ENCODE peak calls at places on chromosomes 7 and 10, in six cellular contexts. C is CD8-positive, alpha-beta T cell; L is adrenal gland; G is HCT116; D is cardiac muscle cell; I is upper lobe of right lung. H is an unnamed sample. For H3K4me1 and H3K27me3, the result is how much of the 10 kb centered on the place peaks cover.

GRCh38 chr10:6667679-6668270 is 87.7 kb upstream of the PRKCQ start:
- DNase-seq in C (no peak), L (peak), G (peak), D (peak), I (no peak), H (peak)

GRCh38 chr7:104933433-104934074 is 80.5 kb upstream of the KMT2E start:
- DNase-seq in C (no peak), L (no peak), G (no peak), D (no peak), I (no peak), H (no peak)

GRCh38 chr10:129912161-129912917 is 51.7 kb downstream of the EBF3 start:
- DNase-seq in C (no peak), L (no peak), G (no peak), D (peak), I (no peak), H (no peak)

GRCh38 chr10:8193546-8193945 is 139.1 kb downstream of the GATA3 start:
- DNase-seq in C (no peak), L (no peak), G (no peak), D (no peak), I (no peak), H (no peak)

GRCh38 chr7:64908358-64908757 is 5.3 kb downstream of the ZNF273 start:
- DNase-seq in C (no peak), L (no peak), G (no peak), D (no peak), I (no peak), H (no peak)

GRCh38 chr10:33117816-33118215 is 159.8 kb upstream of the ITGB1 start:
- DNase-seq in C (peak), L (no peak), G (no peak), D (no peak), I (peak), H (peak)

GRCh38 chr7:42189535-42189934 is 47.5 kb downstream of the GLI3 start:
- DNase-seq in C (no peak), L (no peak), G (no peak), D (peak), I (no peak), H (no peak)

GRCh38 chr7:141676618-141677017 is 25.3 kb downstream of the DENND11 start:
- DNase-seq in C (no peak), L (no peak), G (no peak), D (peak), I (no peak), H (no peak)

GRCh38 chr10:133616371-133617130 is 10.0 kb downstream of the FRG2B start:
- DNase-seq in C (no peak), L (no peak), G (no peak), D (no peak), I (no peak), H (no peak)

GRCh38 chr10:11197266-11197712 is 179.6 kb downstream of the CELF2 start:
- DNase-seq in C (no peak), L (no peak), G (no peak), D (peak), I (peak), H (no peak)

GRCh38 chr7:104198673-104199278 is 9.0 kb downstream of the ORC5 start:
- DNase-seq in C (no peak), L (no peak), G (no peak), D (no peak), I (no peak), H (no peak)

GRCh38 chr10:45505336-45505735 is 131.3 kb downstream of the ALOX5 start:
- DNase-seq in C (no peak), L (no peak), G (no peak), D (no peak), I (no peak), H (no peak)

GRCh38 chr10:76303682-76304316 is 872.4 kb downstream of the LRMDA start:
- DNase-seq in C (no peak), L (peak), G (peak), D (peak), I (peak), H (peak)

GRCh38 chr10:131491195-131491594 is 179.7 kb upstream of the TCERG1L start:
- DNase-seq in C (no peak), L (no peak), G (no peak), D (no peak), I (no peak), H (no peak)

GRCh38 chr7:137820156-137820555 is 26.6 kb downstream of the DGKI start:
- DNase-seq in C (no peak), L (no peak), G (no peak), D (no peak), I (no peak), H (no peak)

GRCh38 chr10:1063232-1063862 is 7.2 kb downstream of the WDR37 start:
- DNase-seq in C (peak), L (no peak), G (no peak), D (no peak), I (no peak), H (no peak)

GRCh38 chr7:73602721-73603651 is 21.3 kb downstream of the MLXIPL start:
- DNase-seq in C (no peak), L (no peak), G (no peak), D (no peak), I (no peak), H (no peak)

GRCh38 chr10:22022257-22023051 is 18.9 kb upstream of the DNAJC1 start:
- DNase-seq in C (peak), L (peak), G (no peak), D (peak), I (no peak), H (peak)

GRCh38 chr10:103668351-103669242 is 175.1 kb downstream of the NEURL1 start:
- DNase-seq in C (peak), L (peak), G (no peak), D (peak), I (peak), H (no peak)

GRCh38 chr10:32332299-32332750 is 14.6 kb downstream of the EPC1 start:
- DNase-seq in C (peak), L (peak), G (no peak), D (no peak), I (no peak), H (peak)

GRCh38 chr10:62666264-62666663 is 138.3 kb upstream of the ADO start:
- DNase-seq in C (no peak), L (no peak), G (no peak), D (no peak), I (no peak), H (no peak)

GRCh38 chr10:78744521-78745090 is 324.2 kb upstream of the ZMIZ1 start:
- DNase-seq in C (no peak), L (peak), G (no peak), D (no peak), I (no peak), H (no peak)

GRCh38 chr7:34217972-34218371 is 312.6 kb downstream of the BMPER start:
- DNase-seq in C (no peak), L (no peak), G (no peak), D (no peak), I (no peak), H (no peak)

GRCh38 chr7:2460188-2460587 is 16.0 kb downstream of the GRIFIN start:
- DNase-seq in C (no peak), L (no peak), G (no peak), D (no peak), I (no peak), H (no peak)

GRCh38 chr7:81210092-81211064 is 291.5 kb upstream of the SEMA3C start:
- DNase-seq in C (no peak), L (no peak), G (no peak), D (peak), I (no peak), H (no peak)

GRCh38 chr7:129741743-129742213 is 130.3 kb downstream of the NRF1 start:
- DNase-seq in C (no peak), L (no peak), G (no peak), D (no peak), I (no peak), H (no peak)

GRCh38 chr7:128104109-128104742 is 73.0 kb upstream of the LRRC4 start:
- DNase-seq in C (peak), L (no peak), G (no peak), D (peak), I (no peak), H (no peak)

GRCh38 chr10:122244001-122244715 is 26.9 kb upstream of the BTBD16 start:
- DNase-seq in C (no peak), L (no peak), G (no peak), D (no peak), I (no peak), H (no peak)

GRCh38 chr10:21364196-21365114 is 161.0 kb downstream of the SKIDA1 start:
- DNase-seq in C (no peak), L (peak), G (peak), D (peak), I (no peak), H (no peak)

GRCh38 chr7:279821-280220 is 10.1 kb upstream of the FOXL3 start:
- DNase-seq in C (no peak), L (no peak), G (no peak), D (no peak), I (no peak), H (no peak)

GRCh38 chr10:6912424-6912823 is 332.3 kb upstream of the PRKCQ start:
- DNase-seq in C (no peak), L (peak), G (no peak), D (peak), I (no peak), H (peak)

GRCh38 chr7:85736085-85736484 is 549.2 kb upstream of the SEMA3D start:
- DNase-seq in C (no peak), L (no peak), G (no peak), D (no peak), I (no peak), H (no peak)
- H3K27ac ChIP-seq in C (no peak), L (no peak), G (no peak), D (no peak), I (no peak), H (no peak)

GRCh38 chr7:152383341-152384234 is 52.2 kb downstream of the KMT2C start:
- DNase-seq in C (no peak), L (peak), G (no peak), D (peak), I (no peak), H (no peak)

GRCh38 chr7:152382244-152382643 is 53.6 kb downstream of the KMT2C start:
- DNase-seq in C (no peak), L (no peak), G (no peak), D (no peak), I (no peak), H (no peak)
- H3K4me1 ChIP-seq in C (under half), L (under half), G (under half), D (under half), I (under half), H (under half)

DNA sequence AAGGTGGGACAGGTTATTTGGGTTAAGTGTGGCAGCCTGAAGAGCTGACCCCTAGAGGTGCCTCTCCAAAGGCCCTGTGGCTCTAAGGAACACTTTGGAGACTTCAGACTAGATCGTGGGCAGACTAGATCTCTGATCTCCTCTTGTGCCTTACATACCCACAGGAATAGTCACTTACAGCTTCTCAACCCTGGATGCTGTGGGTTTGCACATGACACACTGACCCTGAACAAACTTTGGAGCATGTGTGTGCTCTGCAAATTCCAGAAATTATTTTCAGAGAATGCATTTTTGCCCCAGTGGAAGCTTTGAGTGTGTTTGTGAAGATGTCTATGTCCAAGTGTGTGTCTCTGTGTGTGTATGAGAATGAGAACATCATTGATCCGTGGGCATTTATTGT is 119.6 kb downstream of the EMX2 start:
- DNase-seq in C (no peak), L (no peak), G (no peak), D (no peak), I (no peak), H (no peak)
- H3K27me3 ChIP-seq in C (under half), L (under half), G (under half), D (under half), I (under half), H (under half)

GRCh38 chr7:107071129-107071528 is 26.6 kb downstream of the PRKAR2B start:
- DNase-seq in C (no peak), L (no peak), G (no peak), D (no peak), I (no peak), H (no peak)
- H3K27ac ChIP-seq in C (no peak), L (no peak), G (no peak), D (no peak), I (no peak), H (no peak)

GRCh38 chr7:139683137-139683871 is 94.5 kb downstream of the HIPK2 start:
- DNase-seq in C (no peak), L (no peak), G (no peak), D (peak), I (no peak), H (no peak)
- H3K4me1 ChIP-seq in C (under half), L (under half), G (half or more), D (under half), I (under half), H (under half)

DNA sequence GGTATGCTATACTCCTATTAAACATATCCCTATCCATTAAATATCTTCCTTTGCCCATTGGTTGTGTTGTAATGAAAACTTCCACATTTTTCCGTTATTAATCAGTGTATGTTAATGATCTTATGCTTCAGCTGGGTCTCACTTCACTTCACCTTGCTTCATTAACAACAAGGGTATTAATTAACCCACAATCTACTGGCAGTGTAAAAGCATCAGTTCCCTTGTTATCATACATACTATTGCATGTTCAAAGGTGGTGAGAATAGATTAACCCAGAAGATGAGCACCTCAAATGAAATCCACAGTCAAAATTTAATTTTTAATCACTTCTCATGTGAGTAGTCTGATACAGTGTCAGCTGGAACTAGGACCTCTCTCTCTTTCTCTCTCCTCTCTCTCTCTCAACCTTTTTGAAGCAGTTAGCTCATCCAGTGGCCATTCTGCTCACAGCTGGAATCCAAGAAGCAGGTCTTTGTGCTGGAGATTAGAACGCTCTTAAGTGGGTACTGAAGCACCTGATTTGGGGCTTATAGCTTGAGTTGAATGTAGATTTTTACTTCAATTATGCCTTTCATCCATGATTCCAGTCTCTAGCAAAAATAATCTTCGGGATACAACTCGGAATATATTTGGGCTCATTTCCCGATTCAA is 172.3 kb downstream of the RAPGEF5 start:
- DNase-seq in C (no peak), L (no peak), G (no peak), D (no peak), I (no peak), H (no peak)
- H3K27me3 ChIP-seq in C (under half), L (under half), G (under half), D (under half), I (under half), H (under half)

DNA sequence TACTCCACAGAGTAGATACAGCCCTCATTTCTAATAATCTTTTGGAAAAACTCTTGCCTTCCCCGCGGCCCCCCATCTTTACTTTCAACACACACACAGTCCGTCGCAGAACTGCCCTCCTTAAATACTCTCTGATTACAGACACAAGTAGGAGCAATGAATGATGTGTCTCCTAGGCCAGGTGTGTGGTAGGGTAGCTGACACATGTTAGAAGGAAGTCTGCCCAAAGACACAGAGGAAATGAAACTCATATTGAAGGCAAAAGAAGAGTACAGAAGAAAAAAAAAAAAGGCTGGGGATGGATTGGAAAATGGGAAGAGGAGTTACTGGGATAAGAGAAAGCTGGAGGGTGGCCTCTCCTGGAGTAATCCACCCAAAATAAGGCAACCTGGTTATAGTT is 14.6 kb downstream of the OPALIN start:
- DNase-seq in C (no peak), L (no peak), G (no peak), D (no peak), I (no peak), H (no peak)
- H3K27ac ChIP-seq in C (no peak), L (no peak), G (no peak), D (no peak), I (no peak), H (no peak)

DNA sequence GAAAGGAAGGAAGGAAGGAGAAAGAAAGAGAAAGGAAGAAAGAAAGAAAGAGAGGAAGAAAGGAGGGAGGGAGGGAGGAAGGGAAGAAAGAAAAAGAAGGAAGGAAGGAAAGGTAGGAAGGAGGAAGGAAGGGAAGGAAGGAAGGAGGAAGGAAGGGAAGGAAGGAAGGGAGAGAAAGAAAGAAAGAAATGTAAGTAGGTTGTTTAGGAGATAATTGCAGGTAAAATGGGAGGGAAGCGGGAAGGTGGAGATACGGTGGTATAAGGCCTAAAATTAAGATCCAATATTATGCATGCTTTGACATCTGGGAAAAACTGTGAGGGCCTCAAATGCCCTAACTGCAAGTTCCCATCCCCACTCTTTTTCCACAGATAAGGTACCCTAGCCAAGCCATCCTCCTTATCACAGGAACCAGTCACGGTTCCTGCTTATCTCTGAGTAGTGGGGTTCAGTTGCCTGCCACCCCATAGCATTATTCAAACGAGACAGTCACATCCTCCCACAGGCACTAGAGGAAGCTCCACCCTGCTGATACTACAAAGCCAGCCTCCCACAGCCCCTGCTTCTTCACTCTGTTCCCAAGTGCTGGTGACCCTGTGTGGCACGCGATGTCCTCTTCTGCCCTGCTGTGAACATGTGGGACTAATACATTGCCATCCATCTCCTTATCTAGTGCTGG is 28.7 kb downstream of the ST8SIA6 start:
- DNase-seq in C (peak), L (peak), G (no peak), D (no peak), I (no peak), H (peak)
- H3K4me1 ChIP-seq in C (half or more), L (under half), G (under half), D (under half), I (under half), H (half or more)

GRCh38 chr10:123888751-123889150 is 2.9 kb downstream of the CPXM2 start:
- DNase-seq in C (no peak), L (no peak), G (no peak), D (no peak), I (no peak), H (no peak)
- H3K27me3 ChIP-seq in C (under half), L (under half), G (under half), D (half or more), I (under half), H (under half)

DNA sequence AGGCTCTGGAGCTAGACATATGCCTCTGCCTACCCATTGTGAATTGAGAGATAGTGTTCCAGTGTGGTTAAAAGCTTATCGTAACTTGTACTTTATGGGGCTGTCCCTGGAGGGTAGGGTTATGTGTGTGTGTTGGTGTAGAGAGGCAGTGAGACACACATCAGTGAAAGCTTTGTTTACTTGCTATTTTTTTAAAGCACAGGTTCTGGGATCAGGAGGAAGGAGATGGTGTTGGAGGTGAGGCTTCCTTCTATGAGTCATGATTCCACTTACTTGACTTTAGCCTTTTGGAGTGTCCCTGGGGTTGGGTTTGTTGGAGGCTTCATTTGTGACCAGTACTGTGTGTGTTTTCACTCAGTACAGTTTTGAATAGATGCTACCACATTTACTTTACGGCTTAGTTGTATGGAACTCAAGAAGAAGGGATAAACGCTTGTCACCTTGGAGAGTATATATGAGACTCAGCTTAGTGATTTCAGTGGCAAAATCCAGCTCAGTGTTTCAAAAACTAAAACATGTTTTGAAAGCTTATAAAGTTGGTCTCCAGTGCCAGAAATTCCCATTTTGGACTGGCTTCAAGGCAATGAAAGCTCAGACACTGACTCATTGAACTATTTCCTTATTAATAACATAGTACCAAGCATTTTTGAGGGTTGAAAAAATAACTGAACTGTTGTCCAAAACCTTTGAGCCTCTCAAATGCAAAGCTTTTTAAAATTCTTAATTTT is 106.2 kb downstream of the PLXDC2 start:
- DNase-seq in C (no peak), L (peak), G (no peak), D (peak), I (no peak), H (no peak)
- H3K27ac ChIP-seq in C (no peak), L (peak), G (no peak), D (no peak), I (peak), H (no peak)

H was measured in CD4-positive, CD25-positive, alpha-beta regulatory T cell.